ENCODE peak calls at places on chromosome 14, in six cellular contexts. U, H, N, S, A and C are unnamed samples. For H3K4me1 and H3K9me3, the result is how much of the 10 kb centered on the place peaks cover.

GRCh38 chr14:38171197-38171596 is 36.5 kb upstream of the SSTR1 start:
- DNase-seq in U (no peak), H (no peak), N (no peak), S (no peak), A (no peak), C (no peak)

GRCh38 chr14:72619071-72619710 is 274.7 kb downstream of the DPF3 start:
- DNase-seq in U (no peak), H (peak), N (no peak), S (no peak), A (no peak), C (peak)

GRCh38 chr14:62694075-62694474 is 351.2 kb downstream of the KCNH5 start:
- DNase-seq in U (no peak), H (no peak), N (no peak), S (no peak), A (no peak), C (no peak)

GRCh38 chr14:22780105-22780679 is 13.7 kb downstream of the OXA1L start:
- DNase-seq in U (no peak), H (no peak), N (no peak), S (no peak), A (no peak), C (peak)

GRCh38 chr14:49865431-49865859 is 12.9 kb upstream of the NEMF start:
- DNase-seq in U (peak), H (peak), N (peak), S (peak), A (peak), C (peak)

GRCh38 chr14:50523271-50524041 is 8.9 kb downstream of the MAP4K5 start:
- DNase-seq in U (no peak), H (no peak), N (no peak), S (no peak), A (no peak), C (no peak)

GRCh38 chr14:92466068-92466458 is 47.5 kb upstream of the RIN3 start:
- DNase-seq in U (no peak), H (no peak), N (no peak), S (no peak), A (no peak), C (peak)

GRCh38 chr14:49879683-49880204 is 13.1 kb upstream of the ARF6 start:
- DNase-seq in U (no peak), H (peak), N (no peak), S (peak), A (peak), C (peak)

GRCh38 chr14:92684801-92685560 is 63.4 kb downstream of the LGMN start:
- DNase-seq in U (peak), H (peak), N (no peak), S (no peak), A (no peak), C (no peak)

GRCh38 chr14:51507556-51508511 is 143.9 kb upstream of the FRMD6 start:
- DNase-seq in U (peak), H (no peak), N (peak), S (no peak), A (no peak), C (peak)

GRCh38 chr14:20801726-20802125 is 918 bp downstream of the RNASE1 start:
- DNase-seq in U (no peak), H (no peak), N (no peak), S (peak), A (no peak), C (no peak)

GRCh38 chr14:73740921-73741326 is 26.7 kb upstream of the PNMA1 start:
- DNase-seq in U (peak), H (no peak), N (peak), S (peak), A (no peak), C (peak)

GRCh38 chr14:30297856-30298255 is 261.1 kb upstream of the G2E3 start:
- DNase-seq in U (no peak), H (no peak), N (no peak), S (no peak), A (no peak), C (no peak)

GRCh38 chr14:20382526-20382925 is 30.8 kb downstream of the TEP1 start:
- DNase-seq in U (no peak), H (no peak), N (no peak), S (no peak), A (no peak), C (no peak)

GRCh38 chr14:25389948-25390347 is 340.0 kb upstream of the STXBP6 start:
- DNase-seq in U (no peak), H (no peak), N (no peak), S (no peak), A (no peak), C (no peak)

GRCh38 chr14:63713765-63714164 is 14.1 kb downstream of the SGPP1 start:
- DNase-seq in U (no peak), H (no peak), N (no peak), S (no peak), A (no peak), C (no peak)

GRCh38 chr14:38199076-38199475 is 8.6 kb upstream of the SSTR1 start:
- DNase-seq in U (no peak), H (no peak), N (no peak), S (no peak), A (no peak), C (no peak)

GRCh38 chr14:66619952-66620351 is 112.0 kb downstream of the GPHN start:
- DNase-seq in U (no peak), H (no peak), N (no peak), S (no peak), A (no peak), C (no peak)

GRCh38 chr14:93510030-93510429 is 79.3 kb downstream of the UNC79 start:
- DNase-seq in U (no peak), H (no peak), N (no peak), S (no peak), A (no peak), C (no peak)

GRCh38 chr14:96902004-96902403 is 104.8 kb downstream of the VRK1 start:
- DNase-seq in U (no peak), H (no peak), N (no peak), S (no peak), A (no peak), C (no peak)

GRCh38 chr14:73324536-73324932 is 87.2 kb downstream of the PAPLN start:
- DNase-seq in U (no peak), H (no peak), N (no peak), S (no peak), A (no peak), C (no peak)

GRCh38 chr14:92471919-92472318 is 41.7 kb upstream of the RIN3 start:
- DNase-seq in U (no peak), H (peak), N (no peak), S (no peak), A (no peak), C (no peak)

GRCh38 chr14:97177016-97177415 is 379.8 kb downstream of the VRK1 start:
- DNase-seq in U (no peak), H (no peak), N (no peak), S (no peak), A (peak), C (no peak)

GRCh38 chr14:54854181-54854580 is 48.4 kb downstream of the GCH1 start:
- DNase-seq in U (no peak), H (no peak), N (no peak), S (no peak), A (no peak), C (no peak)

GRCh38 chr14:99479160-99479902 is 1.3 kb downstream of the SETD3 start:
- DNase-seq in U (no peak), H (no peak), N (no peak), S (no peak), A (no peak), C (no peak)
- H3K4me1 ChIP-seq in U (under half), H (under half), N (under half), S (half or more), A (under half), C (half or more)

DNA sequence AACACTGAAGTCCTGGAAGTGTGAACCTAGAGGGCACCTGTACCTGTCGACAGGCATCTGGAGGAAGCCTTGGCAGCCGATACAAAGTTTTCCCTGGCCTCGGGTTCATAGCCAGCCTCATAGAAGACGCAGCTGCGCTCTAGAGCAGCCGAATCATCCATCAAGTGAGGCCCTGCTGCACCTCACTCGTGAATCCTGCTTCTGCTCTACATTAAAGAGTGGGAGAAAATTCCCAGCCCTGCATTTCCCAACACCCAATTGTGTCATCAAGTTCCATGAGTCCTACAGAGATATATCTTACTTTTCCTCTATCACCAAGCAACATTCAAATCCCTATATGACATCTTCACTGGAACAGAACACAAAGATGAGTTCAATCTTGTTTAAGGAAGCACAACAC is 139.4 kb downstream of the TTC7B start:
- DNase-seq in U (peak), H (no peak), N (no peak), S (no peak), A (no peak), C (no peak)
- H3K27ac ChIP-seq in U (peak), H (no peak), N (no peak), S (no peak), A (no peak), C (no peak)

GRCh38 chr14:103206023-103206481 is 82.8 kb downstream of the TNFAIP2 start:
- DNase-seq in U (peak), H (no peak), N (peak), S (no peak), A (no peak), C (no peak)
- H3K9me3 ChIP-seq in U (under half), H (under half), N (under half), S (under half), A (under half), C (under half)

GRCh38 chr14:70976591-70976990 is 69.3 kb downstream of the PCNX1 start:
- DNase-seq in U (no peak), H (no peak), N (no peak), S (no peak), A (no peak), C (no peak)

GRCh38 chr14:70971588-70971987 is 64.3 kb downstream of the PCNX1 start:
- DNase-seq in U (no peak), H (no peak), N (no peak), S (no peak), A (no peak), C (no peak)

DNA sequence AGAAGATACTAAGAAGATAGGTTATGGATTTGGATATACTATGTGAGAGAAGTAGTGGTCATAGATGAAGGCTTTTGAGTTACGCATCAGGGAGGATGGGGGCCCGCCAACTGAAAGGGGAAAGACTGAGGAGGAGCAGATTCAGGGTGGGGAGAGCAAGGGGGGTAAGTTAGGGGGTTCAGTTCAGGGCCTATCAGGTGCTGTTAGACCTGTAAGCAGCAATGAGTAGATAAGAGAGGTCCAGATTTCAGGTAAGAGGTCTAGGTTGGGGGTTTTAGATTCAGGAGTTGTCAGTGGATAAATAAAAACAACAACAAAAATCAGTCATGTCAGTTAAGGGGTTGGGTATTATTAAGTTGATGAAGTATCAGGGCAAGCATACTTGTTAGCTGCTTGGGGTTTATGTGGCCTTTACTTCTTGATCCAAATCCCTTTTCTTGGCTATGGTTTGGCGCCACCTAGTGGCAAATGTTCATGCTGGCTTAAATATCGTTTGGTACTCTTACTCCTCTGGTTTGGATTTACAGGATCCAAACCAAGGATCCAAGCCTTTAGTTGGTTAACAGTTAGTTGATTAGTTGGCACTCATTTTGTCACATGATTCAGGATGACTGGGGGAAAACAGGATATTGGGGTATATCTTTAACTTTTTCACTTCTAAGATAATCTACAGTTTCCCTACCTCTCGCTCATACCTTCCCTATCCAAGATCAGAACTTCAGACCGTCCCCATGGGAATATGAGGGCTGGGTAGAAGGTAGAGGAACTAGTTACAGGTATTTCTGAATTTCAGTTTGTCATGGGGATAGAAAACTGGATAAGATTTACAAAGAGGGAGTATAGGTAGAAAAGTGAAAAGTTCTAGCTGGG is 65.1 kb downstream of the PCNX1 start:
- DNase-seq in U (peak), H (peak), N (peak), S (peak), A (peak), C (peak)
- H3K4me1 ChIP-seq in U (under half), H (under half), N (under half), S (under half), A (under half), C (under half)

GRCh38 chr14:85575617-85575898 is 45.6 kb downstream of the FLRT2 start:
- DNase-seq in U (no peak), H (no peak), N (no peak), S (no peak), A (no peak), C (no peak)
- H3K27ac ChIP-seq in U (no peak), H (no peak), N (no peak), S (no peak), A (no peak), C (no peak)

GRCh38 chr14:24037658-24038037 is 14.2 kb upstream of the CARMIL3 start:
- DNase-seq in U (no peak), H (no peak), N (no peak), S (peak), A (no peak), C (peak)
- H3K9me3 ChIP-seq in U (under half), H (under half), N (under half), S (under half), A (under half), C (under half)

GRCh38 chr14:105392161-105393090 is 5.9 kb upstream of the TEX22 start:
- DNase-seq in U (no peak), H (no peak), N (no peak), S (no peak), A (no peak), C (no peak)

GRCh38 chr14:105390849-105391500 is 7.4 kb upstream of the TEX22 start:
- DNase-seq in U (no peak), H (no peak), N (no peak), S (no peak), A (no peak), C (no peak)

GRCh38 chr14:105394714-105395537 is 3.4 kb upstream of the TEX22 start:
- DNase-seq in U (no peak), H (no peak), N (no peak), S (no peak), A (no peak), C (no peak)

GRCh38 chr14:105391541-105391940 is 6.8 kb upstream of the TEX22 start:
- DNase-seq in U (no peak), H (no peak), N (no peak), S (no peak), A (no peak), C (no peak)

GRCh38 chr14:105393151-105393550 is 5.2 kb upstream of the TEX22 start:
- DNase-seq in U (no peak), H (no peak), N (no peak), S (no peak), A (no peak), C (no peak)
- H3K4me1 ChIP-seq in U (under half), H (under half), N (under half), S (under half), A (under half), C (under half)

GRCh38 chr14:31445703-31446102 is 11.6 kb downstream of the DTD2 start:
- DNase-seq in U (no peak), H (no peak), N (no peak), S (no peak), A (no peak), C (no peak)

GRCh38 chr14:31442284-31442683 is 15.0 kb downstream of the DTD2 start:
- DNase-seq in U (no peak), H (no peak), N (no peak), S (no peak), A (no peak), C (no peak)

GRCh38 chr14:31440280-31440679 is 17.0 kb downstream of the DTD2 start:
- DNase-seq in U (no peak), H (no peak), N (no peak), S (no peak), A (no peak), C (no peak)

GRCh38 chr14:31439554-31439953 is 17.8 kb downstream of the DTD2 start:
- DNase-seq in U (no peak), H (no peak), N (no peak), S (no peak), A (no peak), C (no peak)

GRCh38 chr14:31441273-31442110 is 15.8 kb downstream of the DTD2 start:
- DNase-seq in U (no peak), H (no peak), N (no peak), S (no peak), A (no peak), C (no peak)
- H3K27ac ChIP-seq in U (peak), H (no peak), N (peak), S (peak), A (no peak), C (peak)

DNA sequence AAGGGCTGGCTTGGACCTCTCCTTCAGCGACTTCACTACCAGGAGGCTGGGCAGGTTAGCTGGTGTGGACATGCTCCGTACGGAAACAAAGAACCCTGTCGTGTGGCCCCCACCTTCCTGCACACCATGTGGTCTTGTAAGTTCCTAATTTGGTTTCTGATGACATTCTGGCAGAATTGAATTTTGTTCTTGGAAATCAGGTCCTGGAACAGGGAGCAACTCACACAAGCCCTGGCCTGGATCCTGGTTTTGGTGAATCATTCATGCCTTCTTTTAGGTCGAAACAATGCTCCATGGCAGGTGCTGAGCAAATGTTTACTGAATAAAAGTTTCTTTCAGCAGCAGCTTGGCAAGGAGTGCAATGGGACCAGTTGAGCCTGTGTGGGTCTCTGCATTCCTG is 978.5 kb downstream of the BCL11B start:
- DNase-seq in U (no peak), H (no peak), N (no peak), S (no peak), A (no peak), C (no peak)
- H3K9me3 ChIP-seq in U (under half), H (under half), N (under half), S (under half), A (under half), C (under half)

GRCh38 chr14:100989924-100990323 is 86.4 kb upstream of the RTL1 start:
- DNase-seq in U (no peak), H (no peak), N (no peak), S (no peak), A (no peak), C (no peak)

GRCh38 chr14:100994757-100995156 is 91.2 kb upstream of the RTL1 start:
- DNase-seq in U (no peak), H (no peak), N (no peak), S (no peak), A (no peak), C (no peak)

GRCh38 chr14:100988411-100988900 is 84.9 kb upstream of the RTL1 start:
- DNase-seq in U (no peak), H (no peak), N (no peak), S (no peak), A (no peak), C (no peak)

GRCh38 chr14:100988956-100989355 is 85.4 kb upstream of the RTL1 start:
- DNase-seq in U (no peak), H (no peak), N (no peak), S (no peak), A (no peak), C (no peak)

GRCh38 chr14:100994082-100994481 is 90.6 kb upstream of the RTL1 start:
- DNase-seq in U (no peak), H (no peak), N (no peak), S (no peak), A (no peak), C (no peak)
- H3K4me1 ChIP-seq in U (under half), H (under half), N (under half), S (under half), A (under half), C (under half)